ENCODE peak calls at places on chromosomes 13 and 19, in four cellular contexts. N, S, O and T are unnamed samples.

GRCh38 chr19:33797821-33798633 is 1.4 kb downstream of the KCTD15 start:
- DNase-seq in N (peak; percentile 73), S (peak; percentile 58), O (peak; percentile 81), T (no peak)

GRCh38 chr19:53881482-53882390 is at the start of gene PRKCG:
- DNase-seq in N (no peak), O (peak; percentile 76), S (no peak), T (no peak)

GRCh38 chr13:34546841-34547240 is 395.2 kb upstream of the NBEA start:
- DNase-seq in O (no peak), N (no peak), S (no peak), T (no peak)

GRCh38 chr19:40274585-40275544 is 10.3 kb downstream of the AKT2 start:
- DNase-seq in S (no peak), N (no peak), O (no peak), T (no peak)

GRCh38 chr13:25775986-25776385 is 275.8 kb downstream of the SHISA2 start:
- DNase-seq in N (no peak), S (no peak), O (no peak), T (no peak)

GRCh38 chr19:53906211-53907192 is 2.6 kb upstream of the CACNG7 start:
- DNase-seq in O (peak; percentile 60), N (no peak), S (no peak), T (no peak)

GRCh38 chr13:100808330-100808729 is 133.7 kb upstream of the TMTC4 start:
- DNase-seq in O (no peak), N (no peak), S (no peak), T (no peak)

GRCh38 chr19:18450934-18451836 is 13.3 kb upstream of the ISYNA1 start:
- DNase-seq in S (no peak), N (peak; percentile 84), O (peak; percentile 92), T (no peak)

GRCh38 chr19:39160523-39160861 is 34.9 kb downstream of the PAK4 start:
- DNase-seq in S (peak; percentile 64), N (peak; percentile 65), O (no peak), T (peak; percentile 14)

GRCh38 chr19:13149628-13150186 is 468 bp downstream of the STX10 start:
- DNase-seq in S (peak; percentile 58), N (peak; percentile 49), O (peak; percentile 80), T (no peak)

GRCh38 chr19:18008814-18009213 is 844 bp downstream of the ARRDC2 start:
- DNase-seq in O (no peak), N (no peak), S (no peak), T (no peak)

GRCh38 chr13:83215627-83216026 is 666.6 kb downstream of the SLITRK1 start:
- DNase-seq in N (no peak), O (no peak), S (peak; percentile 72), T (peak; percentile 48)

GRCh38 chr13:30908416-30908980 is 2.4 kb downstream of the MEDAG start:
- DNase-seq in S (peak; percentile 82), O (no peak), N (peak; percentile 71), T (no peak)

GRCh38 chr13:19601749-19602725 is 31.4 kb upstream of the MPHOSPH8 start:
- DNase-seq in S (peak; percentile 54), N (no peak), O (peak; percentile 62), T (no peak)

GRCh38 chr19:45842198-45842597 is 20.7 kb downstream of the SYMPK start:
- DNase-seq in S (no peak), N (no peak), O (peak; percentile 7), T (no peak)

GRCh38 chr19:4624733-4625362 is 14.5 kb upstream of the TNFAIP8L1 start:
- DNase-seq in O (no peak), N (no peak), S (no peak), T (no peak)

GRCh38 chr13:25803626-25804025 is 248.2 kb downstream of the SHISA2 start:
- DNase-seq in O (no peak), S (no peak), N (no peak), T (no peak)

GRCh38 chr13:47903836-47904235 is 97.2 kb downstream of the SUCLA2 start:
- DNase-seq in O (no peak), N (no peak), S (peak; percentile 54), T (peak; percentile 56)

GRCh38 chr19:32537626-32538025 is 43.4 kb upstream of the PDCD5 start:
- DNase-seq in S (no peak), N (no peak), O (no peak), T (no peak)

GRCh38 chr19:14479309-14479984 is 4.3 kb upstream of the PTGER1 start:
- DNase-seq in N (no peak), O (no peak), S (no peak), T (no peak)

GRCh38 chr13:43470610-43471009 is 316.2 kb downstream of the ENOX1 start:
- DNase-seq in N (no peak), S (no peak), O (no peak), T (no peak)

GRCh38 chr13:104006625-104007061 is 940.4 kb upstream of the SLC10A2 start:
- DNase-seq in N (no peak), O (no peak), S (peak; percentile 90), T (no peak)

GRCh38 chr13:43579321-43579720 is 207.5 kb downstream of the ENOX1 start:
- DNase-seq in S (no peak), O (no peak), N (no peak), T (no peak)

GRCh38 chr19:41776700-41777099 is 19.7 kb upstream of the CEACAM3 start:
- DNase-seq in S (no peak), N (no peak), O (no peak), T (no peak)

GRCh38 chr19:40596608-40597328 is 4.4 kb upstream of the LTBP4 start:
- DNase-seq in S (peak; percentile 60), N (peak; percentile 57), O (peak; percentile 61), T (no peak)

GRCh38 chr13:47845981-47846380 is 155.1 kb downstream of the SUCLA2 start:
- DNase-seq in O (no peak), N (no peak), S (no peak), T (no peak)

GRCh38 chr19:47095707-47096704 is 17.6 kb downstream of the ZC3H4 start:
- DNase-seq in O (peak; percentile 96), S (peak; percentile 85), N (peak; percentile 49), T (peak; percentile 46)

GRCh38 chr13:114282143-114282685 is 813 bp downstream of the UPF3A start:
- DNase-seq in S (no peak), O (peak; percentile 68), N (peak; percentile 27), T (no peak)

GRCh38 chr13:68995972-68996670 is 1111.5 kb upstream of the ATXN8OS start:
- DNase-seq in S (no peak), N (no peak), O (no peak), T (no peak)

DNA sequence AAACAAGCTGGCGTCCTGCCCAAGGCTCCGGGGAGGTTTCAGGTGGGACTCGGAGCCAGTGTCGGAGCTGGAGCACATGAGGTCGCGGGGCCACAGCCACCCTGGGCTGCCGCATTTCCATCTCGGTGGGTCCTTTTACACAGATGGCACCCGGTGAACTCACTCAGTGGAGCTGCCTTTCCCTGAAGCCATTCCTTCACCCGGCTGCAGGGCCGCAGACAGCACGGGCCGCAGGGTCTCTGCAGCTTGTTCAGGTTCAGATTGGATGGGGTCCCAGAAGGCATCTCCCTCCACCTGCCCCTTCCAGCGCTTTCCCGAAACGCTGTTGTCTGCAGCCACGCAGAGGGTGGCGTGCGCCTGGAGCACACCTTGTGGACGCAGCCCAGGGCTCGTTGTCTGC is 17.9 kb downstream of the MCF2L start:
- DNase-seq in O (no peak), S (no peak), N (no peak), T (no peak)
- H3K4me3 ChIP-seq in O (no peak overlapping the region), S (no peak overlapping the region), N (no peak overlapping the region), T (no peak overlapping the region)

GRCh38 chr19:51339313-51339686 is 2.6 kb downstream of the VSIG10L start:
- DNase-seq in N (no peak), O (no peak), S (no peak), T (no peak)
- TF ChIP-seq CTCF in N (no peak), O (no peak), S (peak; percentile 20), T (no peak)

GRCh38 chr19:35959968-35960320 is 23.8 kb downstream of the LRFN3 start:
- DNase-seq in O (no peak), N (no peak), S (no peak), T (no peak)
- H3K4me3 ChIP-seq in O (no peak overlapping the region), N (no peak overlapping the region), S (no peak overlapping the region), T (no peak overlapping the region)

DNA sequence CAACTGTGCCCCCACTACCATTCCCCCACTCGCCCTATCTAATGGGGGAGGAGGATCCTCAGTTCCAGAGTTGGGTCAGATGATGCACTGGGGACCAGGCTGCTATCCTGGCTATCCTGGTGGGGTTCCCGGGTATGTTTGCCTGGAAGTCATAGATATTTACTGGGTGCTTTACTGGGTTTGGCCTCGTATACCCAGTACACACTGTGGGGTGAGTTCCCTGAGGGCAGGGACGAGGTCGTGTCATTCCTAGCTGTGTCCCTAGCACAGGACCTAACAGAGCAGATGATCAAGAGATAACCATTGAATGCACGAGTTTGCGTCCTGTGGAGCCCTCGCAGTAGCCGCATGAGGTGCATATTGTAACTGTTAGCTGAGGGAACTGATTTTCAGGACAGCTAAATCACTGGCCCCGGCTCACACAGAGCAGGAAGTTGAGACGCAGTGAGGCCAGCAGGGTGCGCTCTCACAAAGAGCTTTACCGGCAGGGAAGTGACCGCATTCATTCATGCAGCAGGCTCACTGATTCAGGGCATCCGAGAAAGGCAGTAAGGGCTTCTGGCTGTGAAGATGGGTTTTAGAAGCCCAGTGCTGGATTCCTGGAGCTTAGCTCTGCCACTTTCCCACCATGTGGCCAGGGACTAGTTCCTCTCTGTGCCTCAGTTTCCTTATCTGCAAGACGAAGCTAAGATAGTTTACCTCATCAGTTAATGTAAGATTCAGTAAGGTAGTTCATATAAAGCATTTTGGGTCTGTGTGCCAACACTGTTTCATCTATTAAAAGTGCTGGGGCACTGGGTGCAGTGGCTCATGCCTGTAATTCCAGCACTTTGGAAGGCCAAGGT is 6.0 kb downstream of the RUVBL2 start:
- DNase-seq in S (peak; percentile 62), N (no peak), O (peak; percentile 72), T (no peak)
- TF ChIP-seq CTCF in S (peak; percentile 85), N (no peak), O (peak; percentile 30), T (peak; percentile 80)

GRCh38 chr13:111007209-111007608 is 92.3 kb upstream of the ANKRD10 start:
- DNase-seq in O (no peak), S (peak; percentile 12), N (no peak), T (no peak)

GRCh38 chr13:111017755-111018487 is 97.2 kb upstream of the ARHGEF7 start:
- DNase-seq in O (no peak), N (no peak), S (peak; percentile 26), T (no peak)

GRCh38 chr13:111008351-111008750 is 93.5 kb upstream of the ANKRD10 start:
- DNase-seq in O (no peak), S (no peak), N (no peak), T (no peak)

GRCh38 chr13:111011899-111012298 is 97.0 kb upstream of the ANKRD10 start:
- DNase-seq in N (no peak), O (no peak), S (no peak), T (no peak)

GRCh38 chr13:111013196-111013595 is 98.3 kb upstream of the ANKRD10 start:
- DNase-seq in N (no peak), O (no peak), S (no peak), T (no peak)
- H3K4me3 ChIP-seq in N (no peak overlapping the region), O (no peak overlapping the region), S (no peak overlapping the region), T (no peak overlapping the region)

GRCh38 chr13:59367467-59367866 is 796.3 kb downstream of the DIAPH3 start:
- DNase-seq in S (no peak), O (no peak), N (no peak), T (no peak)

GRCh38 chr13:59360916-59361315 is 802.8 kb downstream of the DIAPH3 start:
- DNase-seq in S (no peak), N (no peak), O (no peak), T (no peak)

GRCh38 chr13:59368652-59369051 is 795.1 kb downstream of the DIAPH3 start:
- DNase-seq in N (no peak), S (no peak), O (no peak), T (no peak)

GRCh38 chr13:59363950-59364349 is 799.8 kb downstream of the DIAPH3 start:
- DNase-seq in O (no peak), N (no peak), S (no peak), T (no peak)

GRCh38 chr13:59364508-59365187 is 799.1 kb downstream of the DIAPH3 start:
- DNase-seq in S (no peak), O (no peak), N (no peak), T (no peak)
- TF ChIP-seq CTCF in S (no peak), O (no peak), N (no peak), T (no peak)